ENCODE peak calls at places on chromosomes 11 and 22, in ten cellular contexts. W is MM.1S; Q is stromal cell of bone marrow; R is CD8-positive, alpha-beta memory T cell; S is fibroblast of pulmonary artery; D is activated gamma-delta T cell treated with anti-CD3 and anti-CD28 coated beads, Interleukin-2, amount 50 U/mL, for 16 hours; P is brain microvascular endothelial cell; I is heart left ventricle; M is amniotic stem cell; Z is Caco-2. L is an unnamed sample.

GRCh38 chr11:5280582-5281102 is 10.9 kb upstream of the HBE1 start:
- DNase-seq in D (no peak), Z (peak), S (peak), M (peak), Q (peak), R (no peak), I (peak), P (peak), W (peak), L (peak)

GRCh38 chr11:134939905-134940304 is 527.9 kb upstream of the B3GAT1 start:
- DNase-seq in Q (no peak), P (no peak), R (no peak), D (no peak), I (peak), S (no peak), M (no peak), W (no peak), Z (peak), L (no peak)

GRCh38 chr11:2787816-2788750 is 88.3 kb upstream of the KCNQ1OT1 start:
- DNase-seq in S (no peak), D (no peak), R (no peak), Z (peak), Q (no peak), P (no peak), W (no peak), I (peak), M (no peak), L (no peak)

GRCh38 chr11:70343631-70344030 is 54.7 kb upstream of the CTTN start:
- DNase-seq in D (no peak), Q (no peak), S (no peak), W (no peak), I (no peak), Z (no peak), R (no peak), M (no peak), P (no peak), L (no peak)

GRCh38 chr11:19935507-19935906 is 222.9 kb downstream of the NAV2 start:
- DNase-seq in D (no peak), P (peak), R (no peak), M (peak), S (peak), I (no peak), Z (no peak), Q (peak), W (no peak), L (peak)

GRCh38 chr11:18490319-18490718 is 34.7 kb downstream of the LDHAL6A start:
- DNase-seq in Z (no peak), W (no peak), R (no peak), I (no peak), Q (no peak), D (no peak), S (no peak), P (no peak), M (no peak), L (peak)

GRCh38 chr11:8714622-8715225 is 32.1 kb downstream of the RPL27A start:
- DNase-seq in P (no peak), Q (no peak), D (no peak), W (no peak), S (no peak), Z (no peak), M (no peak), I (no peak), R (no peak), L (no peak)

GRCh38 chr11:117449111-117449693 is 121.5 kb downstream of the CEP164 start:
- DNase-seq in I (no peak), W (no peak), Z (no peak), P (no peak), D (no peak), M (no peak), Q (no peak), S (no peak), R (no peak), L (no peak)

GRCh38 chr11:33376331-33377099 is 119.3 kb downstream of the HIPK3 start:
- DNase-seq in W (peak), P (no peak), M (no peak), Z (no peak), Q (no peak), I (no peak), S (peak), R (no peak), D (no peak), L (no peak)

GRCh38 chr22:40967120-40967760 is 16.1 kb downstream of the RBX1 start:
- DNase-seq in D (no peak), P (no peak), M (no peak), S (no peak), R (no peak), Z (no peak), I (no peak), W (no peak), Q (no peak), L (no peak)

GRCh38 chr22:17213976-17214375 is 5.3 kb downstream of the ADA2 start:
- DNase-seq in M (no peak), R (no peak), Q (no peak), D (no peak), P (peak), S (peak), W (peak), I (peak), Z (no peak), L (no peak)

GRCh38 chr22:27207907-27208306 is 550.5 kb downstream of the MIAT start:
- DNase-seq in R (no peak), W (no peak), Z (no peak), I (no peak), M (no peak), P (peak), S (peak), Q (peak), D (no peak), L (peak)

GRCh38 chr11:21401496-21401895 is 732.1 kb downstream of the NELL1 start:
- DNase-seq in M (no peak), D (no peak), I (no peak), Z (no peak), Q (no peak), R (no peak), S (no peak), W (peak), P (no peak), L (no peak)

GRCh38 chr11:70738661-70739060 is 340.3 kb downstream of the CTTN start:
- DNase-seq in Z (no peak), R (no peak), W (no peak), I (no peak), D (no peak), S (no peak), Q (no peak), M (no peak), P (no peak), L (no peak)

GRCh38 chr11:134752526-134752925 is 340.5 kb upstream of the B3GAT1 start:
- DNase-seq in W (no peak), D (no peak), Z (no peak), R (no peak), S (no peak), M (no peak), Q (no peak), I (no peak), P (no peak), L (no peak)

GRCh38 chr11:17991799-17992433 is 20.9 kb downstream of the SERGEF start:
- DNase-seq in Z (peak), P (no peak), W (peak), D (peak), S (peak), I (no peak), Q (peak), M (no peak), R (peak), L (no peak)

GRCh38 chr11:103537904-103538502 is 428.8 kb downstream of the DYNC2H1 start:
- DNase-seq in D (no peak), W (no peak), Q (peak), M (peak), S (peak), Z (no peak), R (no peak), P (peak), I (no peak), L (no peak)